ENCODE peak calls at places on chromosomes 13 and 19, in six cellular contexts. One of them, this sample, is unnamed.

GRCh38 chr13:101523732-101524131 is 71.3 kb downstream of the ITGBL1 start:
- DNase-seq in IMR-90: peak; percentile 84
- DNase-seq in uterus: no peak
- DNase-seq in A549: no peak
- DNase-seq in dorsolateral prefrontal cortex: no peak
- DNase-seq in neural progenitor cell: no peak
- DNase-seq in this sample: no peak

GRCh38 chr19:57830071-57830602 is at the start of gene ZNF587B:
- DNase-seq in neural progenitor cell: peak; percentile 95
- DNase-seq in uterus: peak; percentile 63
- DNase-seq in IMR-90: peak; percentile 74
- DNase-seq in A549: peak; percentile 45
- DNase-seq in dorsolateral prefrontal cortex: peak; percentile 75
- DNase-seq in this sample: no peak

GRCh38 chr19:34228347-34228746 is 26.0 kb upstream of the GARRE1 start:
- DNase-seq in uterus: no peak
- DNase-seq in A549: no peak
- DNase-seq in neural progenitor cell: no peak
- DNase-seq in IMR-90: peak; percentile 45
- DNase-seq in dorsolateral prefrontal cortex: no peak
- DNase-seq in this sample: no peak

GRCh38 chr13:74452176-74452575 is 318.0 kb upstream of the KLF12 start:
- DNase-seq in A549: no peak
- DNase-seq in neural progenitor cell: no peak
- DNase-seq in uterus: no peak
- DNase-seq in IMR-90: peak; percentile 1
- DNase-seq in dorsolateral prefrontal cortex: no peak
- DNase-seq in this sample: no peak

GRCh38 chr13:69291292-69291906 is 816.2 kb upstream of the ATXN8OS start:
- DNase-seq in A549: no peak
- DNase-seq in neural progenitor cell: peak; percentile 10
- DNase-seq in uterus: no peak
- DNase-seq in dorsolateral prefrontal cortex: no peak
- DNase-seq in IMR-90: no peak
- DNase-seq in this sample: no peak

GRCh38 chr19:39924389-39924788 is 10.0 kb downstream of the FCGBP start:
- DNase-seq in A549: no peak
- DNase-seq in neural progenitor cell: no peak
- DNase-seq in IMR-90: no peak
- DNase-seq in dorsolateral prefrontal cortex: no peak
- DNase-seq in uterus: no peak
- DNase-seq in this sample: no peak

GRCh38 chr13:72424059-72424458 is 303.4 kb downstream of the MZT1 start:
- DNase-seq in uterus: no peak
- DNase-seq in IMR-90: no peak
- DNase-seq in neural progenitor cell: peak; percentile 7
- DNase-seq in dorsolateral prefrontal cortex: no peak
- DNase-seq in A549: no peak
- DNase-seq in this sample: no peak

GRCh38 chr19:52007436-52007804 is 591 bp downstream of the ZNF615 start:
- DNase-seq in A549: peak; percentile 18
- DNase-seq in neural progenitor cell: peak; percentile 53
- DNase-seq in uterus: no peak
- DNase-seq in dorsolateral prefrontal cortex: no peak
- DNase-seq in IMR-90: no peak
- DNase-seq in this sample: peak; percentile 12

GRCh38 chr13:107865643-107866006 is 349.7 kb downstream of the LIG4 start:
- DNase-seq in uterus: no peak
- DNase-seq in A549: no peak
- DNase-seq in IMR-90: peak; percentile 50
- DNase-seq in neural progenitor cell: no peak
- DNase-seq in dorsolateral prefrontal cortex: no peak
- DNase-seq in this sample: no peak

GRCh38 chr19:56094449-56094848 is 26.6 kb downstream of the ZNF787 start:
- DNase-seq in dorsolateral prefrontal cortex: no peak
- DNase-seq in A549: no peak
- DNase-seq in neural progenitor cell: no peak
- DNase-seq in IMR-90: no peak
- DNase-seq in uterus: no peak
- DNase-seq in this sample: no peak

GRCh38 chr19:7725791-7726190 is 6.1 kb downstream of the CLEC4G start:
- DNase-seq in IMR-90: no peak
- DNase-seq in A549: no peak
- DNase-seq in uterus: no peak
- DNase-seq in dorsolateral prefrontal cortex: no peak
- DNase-seq in neural progenitor cell: no peak
- DNase-seq in this sample: no peak

GRCh38 chr19:40266111-40266510 is 19.0 kb downstream of the AKT2 start:
- DNase-seq in IMR-90: no peak
- DNase-seq in neural progenitor cell: no peak
- DNase-seq in dorsolateral prefrontal cortex: no peak
- DNase-seq in A549: no peak
- DNase-seq in uterus: no peak
- DNase-seq in this sample: no peak

GRCh38 chr13:32695602-32696250 is 109.5 kb downstream of the PDS5B start:
- DNase-seq in neural progenitor cell: no peak
- DNase-seq in uterus: no peak
- DNase-seq in A549: no peak
- DNase-seq in dorsolateral prefrontal cortex: no peak
- DNase-seq in IMR-90: peak; percentile 2
- DNase-seq in this sample: no peak

GRCh38 chr13:40352807-40353562 is 313.5 kb downstream of the FOXO1 start:
- DNase-seq in A549: no peak
- DNase-seq in neural progenitor cell: no peak
- DNase-seq in uterus: peak; percentile 68
- DNase-seq in IMR-90: no peak
- DNase-seq in dorsolateral prefrontal cortex: no peak
- DNase-seq in this sample: no peak

GRCh38 chr19:42423462-42424344 is 3.5 kb downstream of the LIPE start:
- DNase-seq in neural progenitor cell: peak; percentile 92
- DNase-seq in IMR-90: peak; percentile 90
- DNase-seq in dorsolateral prefrontal cortex: peak; percentile 94
- DNase-seq in uterus: peak; percentile 69
- DNase-seq in A549: peak; percentile 94
- DNase-seq in this sample: peak; percentile 96

GRCh38 chr19:33418461-33418860 is 45.0 kb downstream of the CEBPG start:
- DNase-seq in uterus: no peak
- DNase-seq in IMR-90: no peak
- DNase-seq in neural progenitor cell: no peak
- DNase-seq in dorsolateral prefrontal cortex: no peak
- DNase-seq in A549: no peak
- DNase-seq in this sample: no peak

GRCh38 chr13:93249259-93249917 is 22.8 kb downstream of the GPC6 start:
- DNase-seq in neural progenitor cell: no peak
- DNase-seq in A549: peak; percentile 58
- DNase-seq in IMR-90: peak; percentile 95
- DNase-seq in dorsolateral prefrontal cortex: no peak
- DNase-seq in uterus: no peak
- DNase-seq in this sample: peak; percentile 68

GRCh38 chr19:35516310-35516709 is 2.9 kb upstream of the DMKN start:
- DNase-seq in A549: no peak
- DNase-seq in IMR-90: no peak
- DNase-seq in dorsolateral prefrontal cortex: no peak
- DNase-seq in uterus: no peak
- DNase-seq in neural progenitor cell: no peak
- DNase-seq in this sample: no peak

GRCh38 chr19:13195678-13196077 is 45.5 kb downstream of the IER2 start:
- DNase-seq in A549: peak; percentile 36
- DNase-seq in dorsolateral prefrontal cortex: no peak
- DNase-seq in uterus: no peak
- DNase-seq in IMR-90: no peak
- DNase-seq in neural progenitor cell: peak; percentile 79
- DNase-seq in this sample: no peak

GRCh38 chr13:103140001-103140671 is 73.9 kb upstream of the SLC10A2 start:
- DNase-seq in A549: peak; percentile 10
- DNase-seq in IMR-90: no peak
- DNase-seq in neural progenitor cell: peak; percentile 46
- DNase-seq in dorsolateral prefrontal cortex: no peak
- DNase-seq in uterus: no peak
- DNase-seq in this sample: peak; percentile 34

GRCh38 chr13:51895906-51896888 is 34.4 kb downstream of the CCDC70 start:
- DNase-seq in IMR-90: peak; percentile 61
- DNase-seq in dorsolateral prefrontal cortex: peak; percentile 66
- DNase-seq in A549: peak; percentile 47
- DNase-seq in neural progenitor cell: peak; percentile 74
- DNase-seq in uterus: no peak
- DNase-seq in this sample: peak; percentile 52

GRCh38 chr13:26971990-26972888 is 199.4 kb downstream of the USP12 start:
- DNase-seq in neural progenitor cell: peak; percentile 58
- DNase-seq in A549: peak; percentile 80
- DNase-seq in dorsolateral prefrontal cortex: no peak
- DNase-seq in uterus: no peak
- DNase-seq in IMR-90: peak; percentile 20
- DNase-seq in this sample: peak; percentile 28

GRCh38 chr13:49247722-49248432 is at the start of gene CDADC1:
- DNase-seq in uterus: peak; percentile 98
- DNase-seq in A549: peak; percentile 90
- DNase-seq in IMR-90: peak; percentile 95
- DNase-seq in neural progenitor cell: peak; percentile 99
- DNase-seq in dorsolateral prefrontal cortex: peak; percentile 97
- DNase-seq in this sample: peak; percentile 93

GRCh38 chr13:22243519-22244197 is 572.8 kb downstream of the FGF9 start:
- DNase-seq in uterus: no peak
- DNase-seq in dorsolateral prefrontal cortex: no peak
- DNase-seq in IMR-90: no peak
- DNase-seq in neural progenitor cell: no peak
- DNase-seq in A549: no peak
- DNase-seq in this sample: no peak

GRCh38 chr19:19627716-19628498 is at the start of gene LPAR2:
- DNase-seq in A549: no peak
- DNase-seq in uterus: no peak
- DNase-seq in IMR-90: no peak
- DNase-seq in dorsolateral prefrontal cortex: no peak
- DNase-seq in neural progenitor cell: peak; percentile 86
- DNase-seq in this sample: peak; percentile 90

GRCh38 chr13:77928909-77929308 is 10.3 kb upstream of the EDNRB start:
- DNase-seq in IMR-90: no peak
- DNase-seq in A549: no peak
- DNase-seq in uterus: no peak
- DNase-seq in neural progenitor cell: no peak
- DNase-seq in dorsolateral prefrontal cortex: no peak
- DNase-seq in this sample: peak; percentile 10

GRCh38 chr19:19280561-19280960 is 7.5 kb upstream of the TM6SF2 start:
- DNase-seq in neural progenitor cell: no peak
- DNase-seq in dorsolateral prefrontal cortex: peak; percentile 59
- DNase-seq in IMR-90: peak; percentile 5
- DNase-seq in uterus: no peak
- DNase-seq in A549: no peak
- DNase-seq in this sample: no peak

GRCh38 chr19:33052352-33052972 is 12.2 kb downstream of the RHPN2 start:
- DNase-seq in dorsolateral prefrontal cortex: no peak
- DNase-seq in A549: peak; percentile 66
- DNase-seq in IMR-90: peak; percentile 54
- DNase-seq in neural progenitor cell: no peak
- DNase-seq in uterus: peak; percentile 44
- DNase-seq in this sample: no peak

GRCh38 chr19:489418-490196 is 6.7 kb upstream of the MADCAM1 start:
- DNase-seq in A549: no peak
- DNase-seq in dorsolateral prefrontal cortex: no peak
- DNase-seq in IMR-90: peak; percentile 8
- DNase-seq in uterus: peak; percentile 49
- DNase-seq in neural progenitor cell: peak; percentile 77
- DNase-seq in this sample: no peak

GRCh38 chr13:112892759-112893569 is 76.0 kb upstream of the MCF2L start:
- DNase-seq in A549: no peak
- DNase-seq in uterus: no peak
- DNase-seq in dorsolateral prefrontal cortex: no peak
- DNase-seq in IMR-90: no peak
- DNase-seq in neural progenitor cell: peak; percentile 46
- DNase-seq in this sample: no peak

GRCh38 chr19:45406165-45406956 is at the start of gene POLR1G:
- DNase-seq in IMR-90: peak; percentile 75
- DNase-seq in dorsolateral prefrontal cortex: peak; percentile 88
- DNase-seq in neural progenitor cell: peak; percentile 88
- DNase-seq in uterus: peak; percentile 72
- DNase-seq in A549: peak; percentile 92
- DNase-seq in this sample: peak; percentile 88
- TF ChIP-seq CTCF in IMR-90: no peak
- TF ChIP-seq CTCF in dorsolateral prefrontal cortex: no peak
- TF ChIP-seq CTCF in neural progenitor cell: no peak
- TF ChIP-seq CTCF in uterus: peak; percentile 57
- TF ChIP-seq CTCF in A549: no peak
- TF ChIP-seq CTCF in this sample: no peak

DNA sequence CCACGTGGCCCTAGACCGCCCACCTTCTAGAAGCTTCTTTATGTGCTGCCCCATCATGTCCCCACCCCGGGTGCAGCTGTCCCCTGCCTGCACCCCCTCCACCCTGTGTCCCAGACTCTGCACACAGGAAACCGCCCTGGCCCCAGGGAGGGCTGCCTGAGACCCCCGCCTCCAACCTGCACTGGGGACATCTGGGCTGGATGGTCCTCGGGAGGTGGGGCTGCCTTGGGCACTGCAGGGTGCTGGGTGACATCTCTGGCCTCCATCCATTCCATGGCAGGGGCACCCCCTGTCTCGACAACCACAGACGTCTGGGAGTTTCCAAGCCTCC is 17.8 kb upstream of the ZBTB7A start:
- DNase-seq in neural progenitor cell: no peak
- DNase-seq in uterus: no peak
- DNase-seq in dorsolateral prefrontal cortex: no peak
- DNase-seq in A549: no peak
- DNase-seq in IMR-90: no peak
- DNase-seq in this sample: no peak
- H3K27ac ChIP-seq in neural progenitor cell: no peak overlapping the region
- H3K27ac ChIP-seq in uterus: peak overlapping the region; percentile 45
- H3K27ac ChIP-seq in dorsolateral prefrontal cortex: no peak overlapping the region
- H3K27ac ChIP-seq in A549: no peak overlapping the region
- H3K27ac ChIP-seq in IMR-90: no peak overlapping the region
- H3K27ac ChIP-seq in this sample: no peak overlapping the region

GRCh38 chr13:25037057-25037813 is 58.7 kb upstream of the PABPC3 start:
- DNase-seq in IMR-90: peak; percentile 65
- DNase-seq in A549: peak; percentile 67
- DNase-seq in neural progenitor cell: peak; percentile 82
- DNase-seq in dorsolateral prefrontal cortex: peak; percentile 67
- DNase-seq in uterus: no peak
- DNase-seq in this sample: peak; percentile 48
- TF ChIP-seq CTCF in IMR-90: peak; percentile 69
- TF ChIP-seq CTCF in A549: peak; percentile 57
- TF ChIP-seq CTCF in neural progenitor cell: peak; percentile 81
- TF ChIP-seq CTCF in dorsolateral prefrontal cortex: peak; percentile 91
- TF ChIP-seq CTCF in uterus: peak; percentile 47
- TF ChIP-seq CTCF in this sample: peak; percentile 86

GRCh38 chr19:2191456-2191931 is 27.8 kb downstream of the DOT1L start:
- DNase-seq in dorsolateral prefrontal cortex: no peak
- DNase-seq in IMR-90: no peak
- DNase-seq in uterus: no peak
- DNase-seq in neural progenitor cell: no peak
- DNase-seq in A549: no peak
- DNase-seq in this sample: no peak

GRCh38 chr19:2194513-2195078 is 30.9 kb downstream of the DOT1L start:
- DNase-seq in neural progenitor cell: no peak
- DNase-seq in dorsolateral prefrontal cortex: no peak
- DNase-seq in uterus: no peak
- DNase-seq in A549: no peak
- DNase-seq in IMR-90: no peak
- DNase-seq in this sample: no peak

GRCh38 chr19:2190848-2191455 is 27.2 kb downstream of the DOT1L start:
- DNase-seq in dorsolateral prefrontal cortex: no peak
- DNase-seq in A549: no peak
- DNase-seq in neural progenitor cell: no peak
- DNase-seq in IMR-90: no peak
- DNase-seq in uterus: no peak
- DNase-seq in this sample: no peak

GRCh38 chr19:2193807-2194206 is 30.1 kb downstream of the DOT1L start:
- DNase-seq in dorsolateral prefrontal cortex: no peak
- DNase-seq in IMR-90: no peak
- DNase-seq in neural progenitor cell: no peak
- DNase-seq in A549: no peak
- DNase-seq in uterus: no peak
- DNase-seq in this sample: no peak

GRCh38 chr19:2192862-2193261 is 29.1 kb downstream of the DOT1L start:
- DNase-seq in uterus: no peak
- DNase-seq in neural progenitor cell: no peak
- DNase-seq in A549: no peak
- DNase-seq in dorsolateral prefrontal cortex: no peak
- DNase-seq in IMR-90: no peak
- DNase-seq in this sample: no peak
- H3K27ac ChIP-seq in uterus: no peak overlapping the region
- H3K27ac ChIP-seq in neural progenitor cell: no peak overlapping the region
- H3K27ac ChIP-seq in A549: no peak overlapping the region
- H3K27ac ChIP-seq in dorsolateral prefrontal cortex: no peak overlapping the region
- H3K27ac ChIP-seq in IMR-90: no peak overlapping the region
- H3K27ac ChIP-seq in this sample: peak overlapping the region; percentile 18